ENCODE peak calls at places on chromosomes 5 and 9, in five cellular contexts. T is lower lobe of right lung, H is ELR, A is nucleus accumbens, F is NCI-H82. C is an unnamed sample.

GRCh38 chr9:630817-631216 is 210.7 kb upstream of the DMRT1 start:
- DNase-seq in F (no peak), T (no peak), H (no peak), A (no peak), C (no peak)

GRCh38 chr9:71755869-71756268 is 12.4 kb downstream of the CEMIP2 start:
- DNase-seq in H (no peak), F (no peak), A (no peak), T (no peak), C (no peak)

GRCh38 chr9:4755026-4755609 is 14.1 kb upstream of the AK3 start:
- DNase-seq in H (peak), T (no peak), F (no peak), A (no peak), C (no peak)

GRCh38 chr5:79133657-79134451 is 22.2 kb downstream of the BHMT start:
- DNase-seq in H (peak), A (no peak), F (peak), T (peak), C (no peak)

GRCh38 chr9:127856094-127856740 is 1.8 kb upstream of the ENG start:
- DNase-seq in H (no peak), F (no peak), T (no peak), A (no peak), C (no peak)

GRCh38 chr9:112299514-112299913 is 33.9 kb downstream of the PTBP3 start:
- DNase-seq in T (no peak), A (no peak), F (no peak), H (peak), C (no peak)

GRCh38 chr9:135139366-135139965 is 52.0 kb downstream of the OLFM1 start:
- DNase-seq in H (no peak), T (no peak), F (peak), A (no peak), C (no peak)

GRCh38 chr9:132350861-132351315 is 3.9 kb downstream of the SETX start:
- DNase-seq in H (no peak), T (no peak), F (no peak), A (no peak), C (no peak)

GRCh38 chr9:17191095-17191494 is 56.3 kb downstream of the CNTLN start:
- DNase-seq in F (no peak), A (no peak), T (no peak), H (no peak), C (no peak)

GRCh38 chr5:138601444-138601843 is 26.2 kb upstream of the HSPA9 start:
- DNase-seq in H (peak), A (no peak), T (no peak), F (no peak), C (no peak)

GRCh38 chr9:14007199-14007769 is 306.7 kb downstream of the NFIB start:
- DNase-seq in A (no peak), T (no peak), H (no peak), F (no peak), C (peak)

GRCh38 chr5:173626501-173626812 is 10.0 kb upstream of the BOD1 start:
- DNase-seq in H (no peak), A (no peak), T (no peak), F (no peak), C (no peak)

GRCh38 chr5:58042933-58043606 is 416.8 kb downstream of the PLK2 start:
- DNase-seq in F (no peak), T (no peak), H (no peak), A (no peak), C (no peak)

GRCh38 chr9:109478204-109478563 is 19.9 kb downstream of the PTPN3 start:
- DNase-seq in F (no peak), A (no peak), T (no peak), H (no peak), C (no peak)

GRCh38 chr9:127857278-127857677 is 2.8 kb upstream of the ENG start:
- DNase-seq in A (no peak), T (no peak), H (no peak), F (no peak), C (no peak)

GRCh38 chr9:132163876-132164603 is 2.2 kb downstream of the NTNG2 start:
- DNase-seq in A (no peak), F (no peak), T (no peak), H (no peak), C (no peak)

GRCh38 chr9:89080193-89080592 is 88.9 kb downstream of the S1PR3 start:
- DNase-seq in A (no peak), F (no peak), H (no peak), T (no peak), C (peak)

GRCh38 chr5:96896285-96896711 is 20.0 kb downstream of the ERAP2 start:
- DNase-seq in H (no peak), A (no peak), T (no peak), F (no peak), C (no peak)

GRCh38 chr9:129405831-129406220 is 215.1 kb downstream of the C9orf50 start:
- DNase-seq in A (no peak), F (no peak), H (no peak), T (peak), C (no peak)

GRCh38 chr5:172800088-172800551 is 29.1 kb upstream of the DUSP1 start:
- DNase-seq in H (peak), F (no peak), T (peak), A (no peak), C (no peak)

GRCh38 chr5:136011427-136012001 is 17.3 kb upstream of the TGFBI start:
- DNase-seq in A (no peak), F (no peak), H (peak), T (no peak), C (no peak)

GRCh38 chr5:119389288-119390065 is 33.7 kb downstream of the TNFAIP8 start:
- DNase-seq in H (no peak), A (no peak), T (no peak), F (no peak), C (no peak)

GRCh38 chr5:100776244-100776643 is 126.8 kb downstream of the ST8SIA4 start:
- DNase-seq in T (no peak), F (no peak), H (peak), A (no peak), C (no peak)

GRCh38 chr9:73579823-73580222 is 428.2 kb downstream of the ANXA1 start:
- DNase-seq in F (no peak), A (no peak), T (no peak), H (no peak), C (no peak)

GRCh38 chr9:12775373-12775962 is 648 bp downstream of the LURAP1L start:
- DNase-seq in A (no peak), T (peak), H (peak), F (peak), C (no peak)

GRCh38 chr5:90802695-90803317 is 244.2 kb downstream of the ADGRV1 start:
- DNase-seq in H (peak), A (no peak), T (no peak), F (peak), C (no peak)